ENCODE peak calls at places on chromosomes 2 and 18, in five cellular contexts. E is body of pancreas; L is stimulated activated CD4-positive, alpha-beta T cell treated with anti-CD3 and anti-CD28 coated beads, TNF-alpha, amount 100 ng/mL, for 4 hours; J is colonic mucosa; P is substantia nigra. O is an unnamed sample.

GRCh38 chr2:31693882-31694281 is 113.1 kb upstream of the SRD5A2 start:
- DNase-seq in E (no peak), L (no peak), J (no peak), P (no peak), O (no peak)

GRCh38 chr18:21747764-21748693 is 7.4 kb downstream of the MIB1 start:
- DNase-seq in E (no peak), L (no peak), J (no peak), P (no peak), O (no peak)

GRCh38 chr2:170229125-170229524 is 51.2 kb downstream of the MYO3B start:
- DNase-seq in E (no peak), L (no peak), J (no peak), P (no peak), O (no peak)

GRCh38 chr2:128414946-128415767 is 96.5 kb upstream of the HS6ST1 start:
- DNase-seq in E (no peak), L (no peak), J (peak; percentile 11), P (no peak), O (no peak)

GRCh38 chr2:191696001-191696400 is 18.1 kb downstream of the NABP1 start:
- DNase-seq in E (peak; percentile 63), L (no peak), J (peak; percentile 51), P (no peak), O (no peak)

GRCh38 chr2:3535794-3536681 is 16.7 kb upstream of the ADI1 start:
- DNase-seq in E (peak; percentile 65), L (no peak), J (peak; percentile 36), P (no peak), O (peak; percentile 58)

GRCh38 chr2:56749152-56749752 is 565.5 kb downstream of the CCDC85A start:
- DNase-seq in E (no peak), L (no peak), J (no peak), P (no peak), O (peak; percentile 3)

GRCh38 chr2:98634406-98635092 is 26.2 kb downstream of the UNC50 start:
- DNase-seq in E (no peak), L (peak; percentile 24), J (no peak), P (no peak), O (no peak)

GRCh38 chr2:45169339-45170190 is 160.3 kb upstream of the SIX2 start:
- DNase-seq in E (peak; percentile 12), L (no peak), J (no peak), P (no peak), O (no peak)

GRCh38 chr18:9097349-9097748 is 5.2 kb upstream of the NDUFV2 start:
- DNase-seq in E (no peak), L (no peak), J (no peak), P (no peak), O (no peak)

GRCh38 chr2:135002836-135003235 is 44.4 kb downstream of the MAP3K19 start:
- DNase-seq in E (no peak), L (no peak), J (no peak), P (no peak), O (no peak)

GRCh38 chr2:188307850-188308283 is 16.2 kb downstream of the GULP1 start:
- DNase-seq in E (no peak), L (no peak), J (no peak), P (no peak), O (no peak)

GRCh38 chr18:2559249-2559648 is 12.1 kb downstream of the METTL4 start:
- DNase-seq in E (no peak), L (no peak), J (no peak), P (no peak), O (no peak)

GRCh38 chr2:114631146-114631545 is 188.7 kb downstream of the DPP10 start:
- DNase-seq in E (no peak), L (no peak), J (no peak), P (no peak), O (no peak)

GRCh38 chr2:234410526-234410925 is 86.4 kb downstream of the ARL4C start:
- DNase-seq in E (no peak), L (no peak), J (no peak), P (no peak), O (no peak)

GRCh38 chr18:51739044-51739666 is 541.7 kb upstream of the MEX3C start:
- DNase-seq in E (no peak), L (no peak), J (no peak), P (no peak), O (no peak)

GRCh38 chr2:215870986-215871385 is 142.4 kb downstream of the MREG start:
- DNase-seq in E (no peak), L (no peak), J (no peak), P (no peak), O (no peak)

O was measured in MV-4-11.